ENCODE peak calls at places on chromosomes 2 and 18, in seven cellular contexts. E is cardiac muscle cell; K is nephron progenitor cell; X is A172; I is activated CD4-positive, CD25-positive, alpha-beta regulatory T cell treated with anti-CD3 and anti-CD28 coated beads, Interleukin-2, amount 50 U/mL, for 72 hours; L is HFFc6; P is T-helper 2 cell. T is an unnamed sample.
A peak's percentile ranks its signal among the peaks of the same experiment; 100 is the strongest.

GRCh38 chr18:3966985-3967856 is 487.9 kb downstream of the DLGAP1 start:
- DNase-seq in E (no peak), I (no peak), K (no peak), P (no peak), L (peak; percentile 73), X (peak; percentile 43), T (no peak)

GRCh38 chr2:134869941-134870736 is 31.7 kb downstream of the ACMSD start:
- DNase-seq in L (no peak), I (no peak), E (no peak), X (no peak), K (no peak), P (no peak), T (no peak)

GRCh38 chr2:173159794-173160463 is 84.3 kb downstream of the MAP3K20 start:
- DNase-seq in E (peak; percentile 23), L (peak; percentile 94), I (no peak), X (peak; percentile 90), P (no peak), K (no peak), T (no peak)

GRCh38 chr2:122236152-122236892 is 480.9 kb downstream of the TSN start:
- DNase-seq in P (no peak), X (no peak), E (no peak), L (peak; percentile 33), K (no peak), I (no peak), T (no peak)

GRCh38 chr2:224379986-224380385 is 21.9 kb downstream of the FAM124B start:
- DNase-seq in L (no peak), I (no peak), X (no peak), P (no peak), E (no peak), K (no peak), T (no peak)

GRCh38 chr2:107558295-107558694 is 268.4 kb upstream of the RGPD4 start:
- DNase-seq in I (no peak), K (no peak), E (no peak), L (no peak), P (no peak), X (no peak), T (no peak)

GRCh38 chr2:130852521-130853115 is 15.9 kb downstream of the ARHGEF4 start:
- DNase-seq in L (no peak), P (no peak), E (no peak), I (no peak), K (no peak), X (no peak), T (no peak)

GRCh38 chr2:179268277-179268935 is 3.8 kb upstream of the SESTD1 start:
- DNase-seq in P (peak; percentile 35), X (peak; percentile 18), I (no peak), K (no peak), L (peak; percentile 75), E (no peak), T (no peak)

GRCh38 chr2:23722255-23722654 is 204.7 kb downstream of the ATAD2B start:
- DNase-seq in I (no peak), E (no peak), L (no peak), P (no peak), X (no peak), K (no peak), T (no peak)

GRCh38 chr2:105627530-105627929 is 117.2 kb upstream of the NCK2 start:
- DNase-seq in L (no peak), P (no peak), E (no peak), X (no peak), K (no peak), I (no peak), T (no peak)

GRCh38 chr2:207110310-207110709 is 55.4 kb downstream of the KLF7 start:
- DNase-seq in P (peak; percentile 29), E (no peak), L (no peak), I (no peak), X (no peak), K (no peak), T (no peak)

GRCh38 chr2:98390571-98391476 is 44.6 kb downstream of the CNGA3 start:
- DNase-seq in L (no peak), I (no peak), E (no peak), K (no peak), X (no peak), P (no peak), T (no peak)

GRCh38 chr18:58579561-58580047 is 49.3 kb downstream of the ALPK2 start:
- DNase-seq in I (no peak), L (peak; percentile 94), E (no peak), X (peak; percentile 86), P (no peak), K (no peak), T (no peak)

GRCh38 chr18:3347286-3347803 is 85.4 kb downstream of the MYL12B start:
- DNase-seq in I (no peak), X (no peak), K (no peak), L (no peak), P (no peak), E (no peak), T (no peak)

GRCh38 chr18:76212958-76213357 is 282.1 kb downstream of the ZNF516 start:
- DNase-seq in X (no peak), P (peak; percentile 20), E (no peak), I (no peak), L (no peak), K (no peak), T (no peak)